ENCODE peak calls at places on chromosomes 2 and 18, in seven cellular contexts. One of them, this sample, is unnamed.

GRCh38 chr2:14903709-14904374 is 271.3 kb downstream of the LRATD1 start:
- DNase-seq in H1: peak
- DNase-seq in HL-60: peak
- DNase-seq in cardiac muscle cell: no peak
- DNase-seq in brain microvascular endothelial cell: no peak
- DNase-seq in AG04450: no peak
- DNase-seq in neural progenitor cell: peak
- DNase-seq in this sample: no peak

GRCh38 chr2:20231632-20232031 is 6.7 kb upstream of the SDC1 start:
- DNase-seq in H1: peak
- DNase-seq in HL-60: no peak
- DNase-seq in cardiac muscle cell: no peak
- DNase-seq in brain microvascular endothelial cell: no peak
- DNase-seq in AG04450: no peak
- DNase-seq in neural progenitor cell: peak
- DNase-seq in this sample: no peak

GRCh38 chr2:156065912-156066311 is 266.6 kb downstream of the NR4A2 start:
- DNase-seq in H1: no peak
- DNase-seq in HL-60: no peak
- DNase-seq in cardiac muscle cell: no peak
- DNase-seq in brain microvascular endothelial cell: no peak
- DNase-seq in AG04450: no peak
- DNase-seq in neural progenitor cell: no peak
- DNase-seq in this sample: no peak

GRCh38 chr18:24071029-24071428 is 56.5 kb downstream of the TTC39C start:
- DNase-seq in H1: no peak
- DNase-seq in HL-60: no peak
- DNase-seq in cardiac muscle cell: no peak
- DNase-seq in brain microvascular endothelial cell: no peak
- DNase-seq in AG04450: no peak
- DNase-seq in neural progenitor cell: no peak
- DNase-seq in this sample: no peak

GRCh38 chr2:121018136-121019057 is 266.6 kb downstream of the TFCP2L1 start:
- DNase-seq in H1: peak
- DNase-seq in HL-60: no peak
- DNase-seq in cardiac muscle cell: peak
- DNase-seq in brain microvascular endothelial cell: peak
- DNase-seq in AG04450: no peak
- DNase-seq in neural progenitor cell: peak
- DNase-seq in this sample: no peak

GRCh38 chr2:20595439-20596192 is 55.3 kb downstream of the HS1BP3 start:
- DNase-seq in H1: no peak
- DNase-seq in HL-60: no peak
- DNase-seq in cardiac muscle cell: peak
- DNase-seq in brain microvascular endothelial cell: peak
- DNase-seq in AG04450: no peak
- DNase-seq in neural progenitor cell: no peak
- DNase-seq in this sample: no peak

GRCh38 chr2:198214108-198214736 is 409.8 kb downstream of the PLCL1 start:
- DNase-seq in H1: no peak
- DNase-seq in HL-60: no peak
- DNase-seq in cardiac muscle cell: peak
- DNase-seq in brain microvascular endothelial cell: no peak
- DNase-seq in AG04450: no peak
- DNase-seq in neural progenitor cell: no peak
- DNase-seq in this sample: no peak

GRCh38 chr2:601387-601698 is 75.9 kb downstream of the TMEM18 start:
- DNase-seq in H1: peak
- DNase-seq in HL-60: no peak
- DNase-seq in cardiac muscle cell: no peak
- DNase-seq in brain microvascular endothelial cell: no peak
- DNase-seq in AG04450: no peak
- DNase-seq in neural progenitor cell: no peak
- DNase-seq in this sample: no peak

GRCh38 chr18:8742382-8743361 is 37.3 kb downstream of the MTCL1 start:
- DNase-seq in H1: no peak
- DNase-seq in HL-60: peak
- DNase-seq in cardiac muscle cell: no peak
- DNase-seq in brain microvascular endothelial cell: no peak
- DNase-seq in AG04450: no peak
- DNase-seq in neural progenitor cell: no peak
- DNase-seq in this sample: no peak

GRCh38 chr2:126971481-126972271 is 73.0 kb downstream of the TEX51 start:
- DNase-seq in H1: peak
- DNase-seq in HL-60: peak
- DNase-seq in cardiac muscle cell: peak
- DNase-seq in brain microvascular endothelial cell: peak
- DNase-seq in AG04450: peak
- DNase-seq in neural progenitor cell: peak
- DNase-seq in this sample: no peak

GRCh38 chr2:233992481-233993217 is 57.9 kb upstream of the SPP2 start:
- DNase-seq in H1: peak
- DNase-seq in HL-60: no peak
- DNase-seq in cardiac muscle cell: no peak
- DNase-seq in brain microvascular endothelial cell: no peak
- DNase-seq in AG04450: no peak
- DNase-seq in neural progenitor cell: no peak
- DNase-seq in this sample: no peak

GRCh38 chr2:37648316-37649011 is 23.0 kb downstream of the CDC42EP3 start:
- DNase-seq in H1: no peak
- DNase-seq in HL-60: no peak
- DNase-seq in cardiac muscle cell: peak
- DNase-seq in brain microvascular endothelial cell: no peak
- DNase-seq in AG04450: no peak
- DNase-seq in neural progenitor cell: no peak
- DNase-seq in this sample: peak

GRCh38 chr2:49225126-49225525 is 70.8 kb upstream of the FSHR start:
- DNase-seq in H1: no peak
- DNase-seq in HL-60: no peak
- DNase-seq in cardiac muscle cell: peak
- DNase-seq in brain microvascular endothelial cell: no peak
- DNase-seq in AG04450: no peak
- DNase-seq in neural progenitor cell: no peak
- DNase-seq in this sample: no peak

GRCh38 chr2:42878581-42878980 is 86.2 kb upstream of the HAAO start:
- DNase-seq in H1: no peak
- DNase-seq in HL-60: no peak
- DNase-seq in cardiac muscle cell: no peak
- DNase-seq in brain microvascular endothelial cell: no peak
- DNase-seq in AG04450: no peak
- DNase-seq in neural progenitor cell: no peak
- DNase-seq in this sample: no peak

GRCh38 chr2:3430740-3431490 is 51.4 kb downstream of the TRAPPC12 start:
- DNase-seq in H1: no peak
- DNase-seq in HL-60: no peak
- DNase-seq in cardiac muscle cell: peak
- DNase-seq in brain microvascular endothelial cell: no peak
- DNase-seq in AG04450: no peak
- DNase-seq in neural progenitor cell: no peak
- DNase-seq in this sample: peak

GRCh38 chr18:9951022-9951859 is 37.4 kb downstream of the VAPA start:
- DNase-seq in H1: no peak
- DNase-seq in HL-60: no peak
- DNase-seq in cardiac muscle cell: peak
- DNase-seq in brain microvascular endothelial cell: peak
- DNase-seq in AG04450: peak
- DNase-seq in neural progenitor cell: peak
- DNase-seq in this sample: no peak

GRCh38 chr18:6476880-6477279 is 62.2 kb upstream of the L3MBTL4 start:
- DNase-seq in H1: no peak
- DNase-seq in HL-60: no peak
- DNase-seq in cardiac muscle cell: no peak
- DNase-seq in brain microvascular endothelial cell: no peak
- DNase-seq in AG04450: no peak
- DNase-seq in neural progenitor cell: no peak
- DNase-seq in this sample: no peak

GRCh38 chr2:54483426-54483825 is 27.3 kb downstream of the SPTBN1 start:
- DNase-seq in H1: no peak
- DNase-seq in HL-60: no peak
- DNase-seq in cardiac muscle cell: no peak
- DNase-seq in brain microvascular endothelial cell: no peak
- DNase-seq in AG04450: no peak
- DNase-seq in neural progenitor cell: no peak
- DNase-seq in this sample: no peak

GRCh38 chr18:76465630-76466409 is 29.2 kb downstream of the ZNF516 start:
- DNase-seq in H1: no peak
- DNase-seq in HL-60: no peak
- DNase-seq in cardiac muscle cell: no peak
- DNase-seq in brain microvascular endothelial cell: no peak
- DNase-seq in AG04450: no peak
- DNase-seq in neural progenitor cell: no peak
- DNase-seq in this sample: no peak

GRCh38 chr2:112661656-112662305 is 16.0 kb downstream of the SLC20A1 start:
- DNase-seq in H1: no peak
- DNase-seq in HL-60: no peak
- DNase-seq in cardiac muscle cell: no peak
- DNase-seq in brain microvascular endothelial cell: no peak
- DNase-seq in AG04450: no peak
- DNase-seq in neural progenitor cell: no peak
- DNase-seq in this sample: no peak

GRCh38 chr18:55236150-55236931 is 277.1 kb upstream of the CCDC68 start:
- DNase-seq in H1: no peak
- DNase-seq in HL-60: peak
- DNase-seq in cardiac muscle cell: peak
- DNase-seq in brain microvascular endothelial cell: no peak
- DNase-seq in AG04450: no peak
- DNase-seq in neural progenitor cell: no peak
- DNase-seq in this sample: no peak

GRCh38 chr2:69100220-69100723 is 87.3 kb downstream of the ANTXR1 start:
- DNase-seq in H1: no peak
- DNase-seq in HL-60: no peak
- DNase-seq in cardiac muscle cell: peak
- DNase-seq in brain microvascular endothelial cell: no peak
- DNase-seq in AG04450: no peak
- DNase-seq in neural progenitor cell: no peak
- DNase-seq in this sample: no peak

GRCh38 chr2:232029336-232029735 is 67.8 kb downstream of the DIS3L2 start:
- DNase-seq in H1: no peak
- DNase-seq in HL-60: no peak
- DNase-seq in cardiac muscle cell: no peak
- DNase-seq in brain microvascular endothelial cell: no peak
- DNase-seq in AG04450: no peak
- DNase-seq in neural progenitor cell: no peak
- DNase-seq in this sample: no peak

GRCh38 chr18:79378416-79379250 is 17.1 kb upstream of the NFATC1 start:
- DNase-seq in H1: peak
- DNase-seq in HL-60: no peak
- DNase-seq in cardiac muscle cell: peak
- DNase-seq in brain microvascular endothelial cell: peak
- DNase-seq in AG04450: no peak
- DNase-seq in neural progenitor cell: peak
- DNase-seq in this sample: no peak

GRCh38 chr2:37441055-37441454 is 96.6 kb downstream of the QPCT start:
- DNase-seq in H1: no peak
- DNase-seq in HL-60: no peak
- DNase-seq in cardiac muscle cell: no peak
- DNase-seq in brain microvascular endothelial cell: no peak
- DNase-seq in AG04450: no peak
- DNase-seq in neural progenitor cell: no peak
- DNase-seq in this sample: no peak

GRCh38 chr2:10239561-10239967 is 63.1 kb upstream of the HPCAL1 start:
- DNase-seq in H1: peak
- DNase-seq in HL-60: no peak
- DNase-seq in cardiac muscle cell: peak
- DNase-seq in brain microvascular endothelial cell: no peak
- DNase-seq in AG04450: no peak
- DNase-seq in neural progenitor cell: no peak
- DNase-seq in this sample: no peak

DNA sequence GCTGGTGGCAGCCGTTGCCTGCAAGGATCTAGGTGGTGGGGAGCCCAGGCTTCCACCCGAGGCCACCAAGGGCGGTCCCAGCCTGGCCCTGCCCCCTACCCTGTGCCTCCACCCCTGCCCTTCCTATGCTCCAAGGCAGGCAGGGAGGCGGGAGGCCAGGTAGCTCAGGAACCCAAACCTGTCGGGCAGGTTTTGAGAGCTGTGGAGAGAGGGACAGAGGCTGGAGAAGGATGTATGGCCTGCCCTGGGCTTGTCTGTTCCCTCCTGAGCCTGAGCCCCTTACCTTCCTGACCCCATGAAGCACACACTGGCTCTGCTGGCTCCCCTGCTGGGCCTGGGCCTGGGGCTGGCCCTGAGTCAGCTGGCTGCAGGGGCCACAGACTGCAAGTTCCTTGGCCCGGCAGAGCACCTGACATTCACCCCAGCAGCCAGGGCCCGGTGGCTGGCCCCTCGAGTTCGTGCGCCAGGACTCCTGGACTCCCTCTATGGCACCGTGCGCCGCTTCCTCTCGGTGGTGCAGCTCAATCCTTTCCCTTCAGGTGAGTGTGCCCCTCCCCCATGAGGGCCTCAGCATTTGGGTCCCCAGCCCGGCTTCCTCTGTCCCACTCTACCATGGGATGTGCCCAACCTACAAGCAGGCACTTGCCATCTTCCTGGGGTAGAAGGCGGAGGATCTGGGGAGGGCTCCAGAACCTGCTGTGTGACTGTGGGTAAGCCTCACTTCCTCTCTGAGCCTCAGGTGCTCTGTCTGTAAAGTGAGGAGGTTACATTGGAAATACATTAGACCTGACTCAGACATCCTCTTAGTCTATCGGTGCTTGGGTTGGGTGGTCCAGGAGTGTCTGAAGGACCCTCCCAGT is at the start of gene PROM2:
- DNase-seq in H1: peak
- DNase-seq in HL-60: no peak
- DNase-seq in cardiac muscle cell: no peak
- DNase-seq in brain microvascular endothelial cell: no peak
- DNase-seq in AG04450: no peak
- DNase-seq in neural progenitor cell: no peak
- DNase-seq in this sample: no peak
- H3K27ac ChIP-seq in H1: no peak
- H3K27ac ChIP-seq in HL-60: no peak
- H3K27ac ChIP-seq in cardiac muscle cell: no peak
- H3K27ac ChIP-seq in brain microvascular endothelial cell: no peak
- H3K27ac ChIP-seq in AG04450: no peak
- H3K27ac ChIP-seq in neural progenitor cell: no peak
- H3K27ac ChIP-seq in this sample: peak

GRCh38 chr18:68429111-68429510 is 285.8 kb downstream of the TMX3 start:
- DNase-seq in H1: no peak
- DNase-seq in HL-60: no peak
- DNase-seq in cardiac muscle cell: no peak
- DNase-seq in brain microvascular endothelial cell: no peak
- DNase-seq in AG04450: no peak
- DNase-seq in neural progenitor cell: no peak
- DNase-seq in this sample: no peak
- TF ChIP-seq CTCF in H1: no peak
- TF ChIP-seq CTCF in HL-60: no peak
- TF ChIP-seq CTCF in cardiac muscle cell: no peak
- TF ChIP-seq CTCF in brain microvascular endothelial cell: no peak
- TF ChIP-seq CTCF in AG04450: no peak
- TF ChIP-seq CTCF in neural progenitor cell: no peak
- TF ChIP-seq CTCF in this sample: no peak

GRCh38 chr2:204109681-204110080 is 173.1 kb downstream of the ICOS start:
- DNase-seq in H1: no peak
- DNase-seq in HL-60: no peak
- DNase-seq in cardiac muscle cell: no peak
- DNase-seq in brain microvascular endothelial cell: no peak
- DNase-seq in AG04450: no peak
- DNase-seq in neural progenitor cell: no peak
- DNase-seq in this sample: no peak
- H3K4me3 ChIP-seq in H1: no peak
- H3K4me3 ChIP-seq in HL-60: no peak
- H3K4me3 ChIP-seq in cardiac muscle cell: no peak
- H3K4me3 ChIP-seq in brain microvascular endothelial cell: no peak
- H3K4me3 ChIP-seq in AG04450: no peak
- H3K4me3 ChIP-seq in neural progenitor cell: no peak
- H3K4me3 ChIP-seq in this sample: no peak

GRCh38 chr2:235827585-235827992 is 333.7 kb downstream of the AGAP1 start:
- DNase-seq in H1: no peak
- DNase-seq in HL-60: no peak
- DNase-seq in cardiac muscle cell: peak
- DNase-seq in brain microvascular endothelial cell: peak
- DNase-seq in AG04450: peak
- DNase-seq in neural progenitor cell: no peak
- DNase-seq in this sample: no peak
- H3K27ac ChIP-seq in H1: no peak
- H3K27ac ChIP-seq in HL-60: no peak
- H3K27ac ChIP-seq in cardiac muscle cell: peak
- H3K27ac ChIP-seq in brain microvascular endothelial cell: no peak
- H3K27ac ChIP-seq in AG04450: peak
- H3K27ac ChIP-seq in neural progenitor cell: no peak
- H3K27ac ChIP-seq in this sample: no peak